ENCODE peak calls at places on chromosomes 4 and X, in eight cellular contexts. E is OCI-LY7, H is hepatocyte, A is GM23248, G is Karpas-422, I is PC-3, D is SK-N-SH, M is GM23338. K is an unnamed sample. For H3K9me2, the result is how much of the 10 kb centered on the place peaks cover.

GRCh38 chr4:17578482-17578891 is 1.5 kb downstream of the LAP3 start:
- DNase-seq in M (no peak), H (no peak), A (no peak), G (peak), E (peak), I (peak), D (no peak), K (peak)

GRCh38 chrX:110241816-110242215 is 76.1 kb downstream of the AMMECR1 start:
- DNase-seq in G (no peak), H (no peak), E (no peak), M (no peak), D (no peak), I (peak), A (peak), K (no peak)

GRCh38 chrX:51281758-51282318 is 50.8 kb upstream of the NUDT10 start:
- DNase-seq in G (no peak), M (no peak), A (no peak), H (no peak), D (no peak), E (no peak), I (no peak), K (no peak)

GRCh38 chr4:83252782-83253405 is 31.7 kb downstream of the COQ2 start:
- DNase-seq in H (peak), M (peak), A (peak), I (peak), G (peak), D (peak), E (peak), K (peak)

GRCh38 chr4:137901114-137901513 is 341.0 kb downstream of the SLC7A11 start:
- DNase-seq in A (no peak), D (no peak), G (no peak), E (no peak), M (no peak), I (no peak), H (no peak), K (no peak)

GRCh38 chr4:114209589-114209988 is 230.1 kb upstream of the ARSJ start:
- DNase-seq in D (no peak), I (no peak), E (no peak), M (no peak), A (no peak), G (no peak), H (no peak), K (no peak)

GRCh38 chr4:24857996-24858395 is 54.8 kb downstream of the CCDC149 start:
- DNase-seq in I (no peak), G (no peak), D (no peak), A (peak), E (no peak), M (no peak), H (no peak), K (no peak)

GRCh38 chr4:123484291-123484926 is 87.8 kb downstream of the SPRY1 start:
- DNase-seq in M (no peak), D (no peak), H (no peak), A (no peak), E (no peak), G (no peak), I (peak), K (no peak)

GRCh38 chr4:82017680-82018079 is 356.1 kb downstream of the HNRNPD start:
- DNase-seq in G (peak), A (peak), D (no peak), I (peak), M (peak), E (peak), H (peak), K (peak)

GRCh38 chr4:168891086-168891485 is 119.0 kb downstream of the CBR4 start:
- DNase-seq in M (no peak), G (no peak), E (no peak), I (no peak), A (no peak), D (no peak), H (no peak), K (no peak)

GRCh38 chr4:68466185-68466584 is 18.9 kb downstream of the TMPRSS11E start:
- DNase-seq in G (no peak), H (no peak), I (peak), M (no peak), A (peak), D (no peak), E (no peak), K (no peak)

GRCh38 chrX:151985955-151986354 is 11.5 kb upstream of the GABRE start:
- DNase-seq in D (no peak), A (peak), M (no peak), I (no peak), E (no peak), G (no peak), H (peak), K (no peak)

GRCh38 chr4:67122029-67122428 is 423.3 kb downstream of the CENPC start:
- DNase-seq in G (peak), I (peak), A (no peak), M (peak), D (no peak), H (peak), E (no peak), K (peak)

GRCh38 chrX:48971325-48972213 is at the start of gene KCND1:
- DNase-seq in G (no peak), A (peak), M (peak), H (peak), D (peak), I (no peak), E (no peak), K (no peak)

GRCh38 chr4:55373461-55373860 is 22.3 kb upstream of the TMEM165 start:
- DNase-seq in I (no peak), D (no peak), M (no peak), H (no peak), E (no peak), A (no peak), G (no peak), K (no peak)

GRCh38 chr4:96525901-96526300 is 686.0 kb downstream of the PDHA2 start:
- DNase-seq in A (no peak), D (no peak), I (peak), H (no peak), E (no peak), G (no peak), M (no peak), K (no peak)

GRCh38 chr4:13829457-13829856 is 201.9 kb upstream of the BOD1L1 start:
- DNase-seq in H (no peak), G (no peak), M (no peak), D (no peak), E (no peak), I (no peak), A (no peak), K (no peak)

GRCh38 chr4:8344387-8344786 is 74.8 kb downstream of the HTRA3 start:
- DNase-seq in G (no peak), I (no peak), E (no peak), H (no peak), D (no peak), A (no peak), M (no peak), K (no peak)

GRCh38 chr4:38768968-38769394 is 13.8 kb downstream of the TLR10 start:
- DNase-seq in I (no peak), A (no peak), H (no peak), E (no peak), M (no peak), G (peak), D (no peak), K (no peak)

GRCh38 chr4:2337896-2338295 is 76.0 kb upstream of the MXD4 start:
- DNase-seq in I (no peak), G (no peak), M (no peak), H (no peak), E (no peak), A (no peak), D (no peak), K (no peak)

GRCh38 chr4:110850461-110851447 is 227.9 kb upstream of the PITX2 start:
- DNase-seq in E (no peak), H (peak), G (no peak), D (no peak), M (peak), I (no peak), A (no peak), K (no peak)

GRCh38 chr4:39544580-39545315 is 17.5 kb upstream of the UGDH start:
- DNase-seq in A (peak), I (peak), D (no peak), E (no peak), G (no peak), M (no peak), H (no peak), K (no peak)

GRCh38 chr4:110959041-110959643 is 336.3 kb upstream of the PITX2 start:
- DNase-seq in G (peak), A (peak), D (no peak), I (no peak), E (peak), M (no peak), H (peak), K (no peak)

GRCh38 chr4:160772668-160773067 is 1391.1 kb downstream of the FSTL5 start:
- DNase-seq in H (no peak), E (no peak), A (no peak), M (no peak), G (no peak), I (no peak), D (no peak), K (no peak)

GRCh38 chr4:76596713-76597112 is 161.7 kb downstream of the SHROOM3 start:
- DNase-seq in E (no peak), I (no peak), H (no peak), D (no peak), A (no peak), G (no peak), M (no peak), K (no peak)

GRCh38 chr4:26420438-26420837 is 69.8 kb downstream of the CCKAR start:
- DNase-seq in E (no peak), D (no peak), H (no peak), M (no peak), A (peak), I (no peak), G (no peak), K (no peak)

GRCh38 chrX:154784149-154784985 is 20.9 kb downstream of the MPP1 start:
- DNase-seq in M (no peak), I (no peak), A (no peak), G (no peak), D (no peak), E (no peak), H (no peak), K (no peak)

GRCh38 chrX:48772602-48773001 is 11.1 kb downstream of the GLOD5 start:
- DNase-seq in A (no peak), G (no peak), M (no peak), H (no peak), E (no peak), I (no peak), D (no peak), K (no peak)

GRCh38 chrX:34638116-34638515 is 19.0 kb downstream of the TMEM47 start:
- DNase-seq in M (peak), H (peak), D (peak), A (peak), I (peak), G (peak), E (peak), K (peak)

GRCh38 chr4:153409924-153410501 is 56.1 kb upstream of the TMEM131L start:
- DNase-seq in E (no peak), A (no peak), H (no peak), I (no peak), D (no peak), M (no peak), G (no peak), K (no peak)

GRCh38 chr4:55910140-55910539 is 38.6 kb upstream of the CEP135 start:
- DNase-seq in I (peak), H (no peak), G (no peak), M (no peak), D (no peak), E (no peak), A (peak), K (no peak)

GRCh38 chrX:46251755-46252154 is 293.5 kb downstream of the ZNF674 start:
- DNase-seq in A (peak), H (peak), G (no peak), I (peak), D (no peak), E (no peak), M (no peak), K (no peak)

GRCh38 chr4:113116414-113117345 is 67.2 kb downstream of the ANK2 start:
- DNase-seq in I (no peak), E (no peak), G (no peak), A (no peak), M (peak), D (no peak), H (peak), K (no peak)

GRCh38 chrX:73400136-73400748 is 46.6 kb upstream of the CDX4 start:
- DNase-seq in G (no peak), I (peak), D (no peak), H (no peak), M (peak), A (no peak), E (no peak), K (no peak)

GRCh38 chr4:74038161-74039064 is at the start of gene CXCL3:
- DNase-seq in H (peak), A (peak), D (peak), G (no peak), E (no peak), M (peak), I (peak), K (no peak)

GRCh38 chr4:140088317-140088967 is 65.5 kb downstream of the MAML3 start:
- DNase-seq in G (no peak), A (peak), I (no peak), D (no peak), E (no peak), M (no peak), H (no peak), K (no peak)

GRCh38 chr4:38050560-38051350 is 90.6 kb downstream of the PTTG2 start:
- DNase-seq in I (no peak), G (no peak), E (no peak), H (no peak), D (no peak), A (peak), M (no peak), K (no peak)

GRCh38 chr4:56181140-56181950 is 205.9 kb downstream of the AASDH start:
- DNase-seq in H (no peak), E (no peak), G (no peak), D (no peak), A (peak), I (no peak), M (no peak), K (no peak)

GRCh38 chr4:146638801-146639351 is at the start of gene POU4F2:
- DNase-seq in M (peak), A (peak), G (no peak), D (peak), I (no peak), H (peak), E (no peak), K (no peak)
- H3K4me3 ChIP-seq in M (peak), A (peak), G (no peak), D (peak), I (no peak), H (no peak), E (no peak), K (no peak)

DNA sequence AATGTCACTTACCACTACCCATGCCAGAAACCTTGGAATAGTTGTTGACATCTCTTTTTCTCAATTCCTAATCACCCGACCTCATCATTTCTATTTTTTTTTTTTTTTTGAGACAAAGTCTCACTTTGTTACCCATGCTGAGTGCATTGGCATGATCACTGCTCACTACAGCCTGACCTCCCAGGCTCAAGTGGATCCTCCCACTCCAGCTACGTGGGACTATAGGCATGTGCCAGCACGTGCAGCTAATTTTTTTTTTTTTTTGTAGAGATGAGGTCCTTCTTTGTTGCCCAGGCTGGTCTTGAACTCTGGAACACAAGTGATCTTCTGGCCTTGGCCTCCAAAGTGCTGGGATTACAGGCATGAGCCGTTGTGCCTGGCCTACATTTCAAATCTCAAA is 12.0 kb downstream of the KDM6A start:
- DNase-seq in D (no peak), M (no peak), A (no peak), H (no peak), G (no peak), E (no peak), I (no peak), K (no peak)
- H3K9me2 ChIP-seq in D (under half), M (under half), A (under half), H (under half), G (under half), E (under half), I (under half), K (under half)

GRCh38 chrX:137563681-137564651 is 2.0 kb upstream of the ZIC3 start:
- DNase-seq in I (no peak), G (no peak), E (no peak), M (peak), A (no peak), H (no peak), D (no peak), K (no peak)

GRCh38 chrX:137566746-137567473 is 983 bp downstream of the ZIC3 start:
- DNase-seq in M (no peak), G (no peak), H (no peak), I (no peak), E (no peak), A (peak), D (no peak), K (no peak)

GRCh38 chrX:137565921-137566745 is at the start of gene ZIC3:
- DNase-seq in I (peak), G (no peak), A (peak), D (peak), H (peak), M (peak), E (no peak), K (no peak)

GRCh38 chrX:137565318-137565904 is 516 bp upstream of the ZIC3 start:
- DNase-seq in I (no peak), D (no peak), G (no peak), A (no peak), H (no peak), M (peak), E (no peak), K (no peak)

GRCh38 chrX:137562096-137562495 is 3.8 kb upstream of the ZIC3 start:
- DNase-seq in I (no peak), A (no peak), E (no peak), H (no peak), G (no peak), D (no peak), M (no peak), K (no peak)
- H3K4me3 ChIP-seq in I (no peak), A (no peak), E (no peak), H (no peak), G (no peak), D (no peak), M (peak), K (no peak)

DNA sequence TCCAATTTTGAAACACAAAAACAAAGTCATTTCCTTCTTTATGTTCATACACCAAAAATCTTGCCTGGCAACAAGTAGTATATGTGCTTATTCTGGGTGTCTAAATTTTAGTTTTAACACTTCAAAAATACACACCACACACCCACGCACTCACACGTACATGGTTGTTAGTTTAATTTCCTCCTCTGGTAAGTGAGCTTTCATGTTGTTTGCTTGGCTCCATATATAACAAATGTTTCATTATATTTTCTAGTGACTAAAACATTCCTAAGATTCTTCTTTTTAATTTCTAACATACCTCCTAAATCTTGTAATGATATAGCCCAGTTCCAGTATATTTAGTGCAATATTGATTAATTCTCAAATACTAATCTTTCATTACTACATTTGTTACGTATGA is 80.9 kb downstream of the PRDM5 start:
- DNase-seq in G (no peak), A (peak), H (no peak), D (no peak), M (no peak), I (no peak), E (no peak), K (no peak)
- H3K9me2 ChIP-seq in G (under half), A (under half), H (under half), D (under half), M (under half), I (under half), E (under half), K (under half)

GRCh38 chrX:39985116-39985515 is 112.6 kb downstream of the BCOR start:
- DNase-seq in A (no peak), M (no peak), E (no peak), G (no peak), D (no peak), H (no peak), I (no peak), K (no peak)

GRCh38 chrX:39981946-39982345 is 115.8 kb downstream of the BCOR start:
- DNase-seq in D (no peak), I (no peak), G (no peak), H (no peak), A (no peak), M (no peak), E (no peak), K (no peak)

GRCh38 chrX:39982927-39983326 is 114.8 kb downstream of the BCOR start:
- DNase-seq in A (no peak), H (no peak), D (no peak), M (no peak), I (peak), G (no peak), E (no peak), K (no peak)

GRCh38 chrX:39984191-39984956 is 113.4 kb downstream of the BCOR start:
- DNase-seq in E (no peak), G (peak), H (peak), D (no peak), M (no peak), A (peak), I (no peak), K (no peak)

GRCh38 chrX:39983715-39984114 is 114.0 kb downstream of the BCOR start:
- DNase-seq in D (no peak), M (no peak), I (no peak), H (no peak), G (no peak), E (no peak), A (peak), K (no peak)
- H3K4me3 ChIP-seq in D (no peak), M (no peak), I (no peak), H (no peak), G (no peak), E (no peak), A (no peak), K (no peak)

DNA sequence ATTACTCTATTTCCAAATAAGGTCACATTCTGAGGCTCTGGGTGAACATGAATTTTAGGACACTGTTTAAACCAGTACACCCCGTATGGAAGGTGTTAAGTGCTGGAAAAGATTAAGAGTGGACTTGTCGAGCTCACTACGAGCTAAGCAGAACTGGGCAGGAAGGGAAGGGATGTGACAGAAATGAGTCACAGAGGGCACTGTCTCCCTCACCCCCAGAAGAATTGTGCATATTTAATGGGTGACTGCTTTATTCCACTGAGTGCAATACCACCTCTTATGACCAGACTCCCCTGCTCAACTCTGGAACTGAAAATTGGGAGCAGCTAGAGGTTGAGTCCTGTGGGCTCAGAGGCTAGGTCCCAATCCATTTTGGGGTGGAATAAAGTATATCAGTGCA is 187.4 kb upstream of the RPS6KA3 start:
- DNase-seq in H (no peak), I (peak), G (no peak), D (no peak), A (peak), E (no peak), M (no peak), K (no peak)
- H3K9me2 ChIP-seq in H (under half), I (under half), G (under half), D (under half), A (under half), E (under half), M (under half), K (under half)

GRCh38 chr4:6781561-6781960 is 966 bp upstream of the KIAA0232 start:
- DNase-seq in A (no peak), M (no peak), G (no peak), D (no peak), E (peak), I (no peak), H (no peak), K (no peak)
- H3K4me3 ChIP-seq in A (peak), M (peak), G (peak), D (peak), E (peak), I (peak), H (peak), K (peak)

GRCh38 chr4:158678767-158679166 is 6.7 kb downstream of the ETFDH start:
- DNase-seq in A (no peak), M (no peak), E (no peak), G (no peak), D (no peak), H (no peak), I (no peak), K (no peak)
- H3K9me2 ChIP-seq in A (under half), M (under half), E (under half), G (under half), D (under half), H (under half), I (under half), K (under half)

K was measured in MM.1S.